ENCODE peak calls at places on chromosomes 2 and 18, in ten cellular contexts. X is GM12878, P is IMR-90, K is upper lobe of left lung, Z is heart left ventricle, C is right lobe of liver, G is A549, I is body of pancreas, W is K562, U is HCT116. V is an unnamed sample.

GRCh38 chr2:101018934-101019333 is 16.8 kb downstream of the RPL31 start:
- ATAC-seq in X (no peak), P (no peak), K (no peak), Z (no peak), C (no peak), G (no peak), I (no peak), W (no peak), U (no peak), V (no peak)

GRCh38 chr2:81545626-81546025 is 1241.1 kb upstream of the LRRTM1 start:
- ATAC-seq in X (no peak), P (no peak), K (no peak), Z (no peak), C (no peak), G (no peak), I (no peak), W (no peak), U (no peak), V (no peak)

GRCh38 chr18:27861539-27861938 is 315.4 kb downstream of the CDH2 start:
- ATAC-seq in X (no peak), P (no peak), K (no peak), Z (peak), C (no peak), G (no peak), I (no peak), W (no peak), U (no peak), V (no peak)

GRCh38 chr2:227148106-227148505 is 15.9 kb downstream of the COL4A4 start:
- ATAC-seq in X (no peak), P (no peak), K (no peak), Z (no peak), C (no peak), G (no peak), I (no peak), W (no peak), U (no peak), V (no peak)

GRCh38 chr2:196660264-196660663 is 20.7 kb downstream of the CCDC150 start:
- ATAC-seq in X (no peak), P (peak), K (no peak), Z (no peak), C (no peak), G (no peak), I (no peak), W (no peak), U (no peak), V (no peak)

GRCh38 chr2:119476301-119477117 is 44.9 kb downstream of the TMEM37 start:
- ATAC-seq in X (peak), P (peak), K (peak), Z (peak), C (peak), G (peak), I (peak), W (peak), U (peak), V (peak)

GRCh38 chr2:217956895-217957457 is 45.8 kb downstream of the TNS1 start:
- ATAC-seq in X (no peak), P (peak), K (no peak), Z (peak), C (peak), G (no peak), I (no peak), W (no peak), U (no peak), V (peak)

GRCh38 chr2:120182019-120182560 is 41.1 kb downstream of the TMEM185B start:
- ATAC-seq in X (no peak), P (no peak), K (no peak), Z (no peak), C (no peak), G (no peak), I (no peak), W (peak), U (no peak), V (no peak)

GRCh38 chr2:117979911-117980341 is 33.9 kb downstream of the CCDC93 start:
- ATAC-seq in X (no peak), P (peak), K (peak), Z (no peak), C (no peak), G (no peak), I (no peak), W (no peak), U (no peak), V (no peak)

GRCh38 chr2:121603185-121603584 is 46.1 kb downstream of the CLASP1 start:
- ATAC-seq in X (peak), P (no peak), K (no peak), Z (no peak), C (no peak), G (no peak), I (no peak), W (no peak), U (no peak), V (no peak)

GRCh38 chr18:61085036-61085435 is 248.2 kb upstream of the CDH20 start:
- ATAC-seq in X (no peak), P (no peak), K (no peak), Z (no peak), C (no peak), G (no peak), I (no peak), W (no peak), U (no peak), V (no peak)

GRCh38 chr2:240428245-240428644 is 7.2 kb upstream of the GPC1 start:
- ATAC-seq in X (no peak), P (no peak), K (no peak), Z (no peak), C (no peak), G (no peak), I (no peak), W (no peak), U (no peak), V (no peak)

GRCh38 chr18:70413455-70413854 is 124.6 kb downstream of the SOCS6 start:
- ATAC-seq in X (no peak), P (no peak), K (no peak), Z (no peak), C (no peak), G (no peak), I (no peak), W (no peak), U (no peak), V (no peak)

GRCh38 chr18:32610116-32610630 is 139.5 kb upstream of the GAREM1 start:
- ATAC-seq in X (no peak), P (no peak), K (no peak), Z (no peak), C (no peak), G (no peak), I (no peak), W (no peak), U (no peak), V (no peak)

GRCh38 chr18:48330016-48330991 is 78.9 kb downstream of the ZBTB7C start:
- ATAC-seq in X (no peak), P (peak), K (peak), Z (peak), C (no peak), G (peak), I (no peak), W (no peak), U (peak), V (no peak)

GRCh38 chr2:207784898-207785297 is 15.2 kb upstream of the FZD5 start:
- ATAC-seq in X (no peak), P (no peak), K (no peak), Z (no peak), C (no peak), G (no peak), I (no peak), W (no peak), U (no peak), V (no peak)

GRCh38 chr2:50396301-50396637 is 635.7 kb downstream of the NRXN1 start:
- ATAC-seq in X (no peak), P (no peak), K (no peak), Z (no peak), C (no peak), G (no peak), I (no peak), W (no peak), U (no peak), V (no peak)

GRCh38 chr18:50131591-50131990 is 63.4 kb downstream of the MYO5B start:
- ATAC-seq in X (peak), P (no peak), K (no peak), Z (no peak), C (no peak), G (no peak), I (peak), W (no peak), U (no peak), V (no peak)

GRCh38 chr2:130894326-130894942 is 57.7 kb downstream of the ARHGEF4 start:
- ATAC-seq in X (no peak), P (no peak), K (no peak), Z (no peak), C (no peak), G (no peak), I (no peak), W (no peak), U (no peak), V (no peak)

GRCh38 chr2:94993176-94994062 is 32.1 kb upstream of the MAL start:
- ATAC-seq in X (no peak), P (no peak), K (no peak), Z (no peak), C (no peak), G (peak), I (no peak), W (no peak), U (no peak), V (no peak)

GRCh38 chr2:9299444-9300100 is 93.0 kb downstream of the ASAP2 start:
- ATAC-seq in X (no peak), P (no peak), K (no peak), Z (no peak), C (no peak), G (no peak), I (no peak), W (no peak), U (no peak), V (no peak)

GRCh38 chr2:1278861-1279260 is 134.4 kb upstream of the TPO start:
- ATAC-seq in X (no peak), P (no peak), K (no peak), Z (no peak), C (no peak), G (no peak), I (no peak), W (no peak), U (no peak), V (no peak)

GRCh38 chr18:44796505-44797198 is 116.0 kb downstream of the SETBP1 start:
- ATAC-seq in X (peak), P (no peak), K (no peak), Z (no peak), C (peak), G (no peak), I (peak), W (no peak), U (no peak), V (no peak)

GRCh38 chr2:11862049-11862448 is 115.6 kb downstream of the LPIN1 start:
- ATAC-seq in X (peak), P (no peak), K (no peak), Z (no peak), C (no peak), G (no peak), I (no peak), W (no peak), U (no peak), V (no peak)

GRCh38 chr2:228747478-228747877 is 523.6 kb downstream of the PID1 start:
- ATAC-seq in X (no peak), P (no peak), K (no peak), Z (peak), C (no peak), G (no peak), I (no peak), W (no peak), U (no peak), V (no peak)

GRCh38 chr2:105291981-105292380 is 37.6 kb downstream of the TGFBRAP1 start:
- ATAC-seq in X (no peak), P (peak), K (no peak), Z (no peak), C (no peak), G (no peak), I (no peak), W (no peak), U (no peak), V (no peak)

GRCh38 chr18:46134920-46135675 is 30.9 kb downstream of the HAUS1 start:
- ATAC-seq in X (no peak), P (no peak), K (no peak), Z (peak), C (no peak), G (peak), I (no peak), W (no peak), U (no peak), V (no peak)

GRCh38 chr2:54866868-54867267 is 143.4 kb downstream of the EML6 start:
- ATAC-seq in X (peak), P (no peak), K (no peak), Z (no peak), C (no peak), G (no peak), I (no peak), W (peak), U (no peak), V (no peak)
- TF ChIP-seq POLR2A in X (peak), P (no peak), K (no peak), Z (no peak), C (no peak), G (no peak), I (no peak), W (no peak), U (no peak), V (no peak)

DNA sequence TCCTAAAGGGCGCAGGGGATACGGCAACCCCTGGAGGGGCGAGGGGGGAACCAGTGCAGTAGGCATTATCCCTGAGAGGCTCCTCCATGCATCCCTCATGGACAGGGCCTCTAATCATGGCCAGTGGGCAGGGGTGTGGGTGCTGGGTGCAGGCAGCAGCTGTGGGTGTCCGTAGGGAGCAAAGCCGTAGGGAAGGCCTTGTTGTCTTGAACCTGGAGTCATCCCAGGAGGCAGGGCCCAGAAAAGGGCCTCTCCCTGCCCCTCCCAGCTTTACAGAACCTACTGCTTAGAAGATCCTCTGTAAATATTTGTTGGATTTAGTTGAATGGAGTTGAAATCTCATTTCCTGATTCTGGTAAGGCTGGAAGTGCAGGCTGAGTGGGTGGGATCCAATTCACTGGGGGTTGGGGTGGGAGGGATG is 207.0 kb upstream of the HAAO start:
- ATAC-seq in X (no peak), P (no peak), K (no peak), Z (no peak), C (no peak), G (peak), I (no peak), W (no peak), U (no peak), V (no peak)
- TF ChIP-seq POLR2A in X (no peak), P (no peak), K (no peak), Z (no peak), C (no peak), G (no peak), I (no peak), W (no peak), U (no peak), V (no peak)

DNA sequence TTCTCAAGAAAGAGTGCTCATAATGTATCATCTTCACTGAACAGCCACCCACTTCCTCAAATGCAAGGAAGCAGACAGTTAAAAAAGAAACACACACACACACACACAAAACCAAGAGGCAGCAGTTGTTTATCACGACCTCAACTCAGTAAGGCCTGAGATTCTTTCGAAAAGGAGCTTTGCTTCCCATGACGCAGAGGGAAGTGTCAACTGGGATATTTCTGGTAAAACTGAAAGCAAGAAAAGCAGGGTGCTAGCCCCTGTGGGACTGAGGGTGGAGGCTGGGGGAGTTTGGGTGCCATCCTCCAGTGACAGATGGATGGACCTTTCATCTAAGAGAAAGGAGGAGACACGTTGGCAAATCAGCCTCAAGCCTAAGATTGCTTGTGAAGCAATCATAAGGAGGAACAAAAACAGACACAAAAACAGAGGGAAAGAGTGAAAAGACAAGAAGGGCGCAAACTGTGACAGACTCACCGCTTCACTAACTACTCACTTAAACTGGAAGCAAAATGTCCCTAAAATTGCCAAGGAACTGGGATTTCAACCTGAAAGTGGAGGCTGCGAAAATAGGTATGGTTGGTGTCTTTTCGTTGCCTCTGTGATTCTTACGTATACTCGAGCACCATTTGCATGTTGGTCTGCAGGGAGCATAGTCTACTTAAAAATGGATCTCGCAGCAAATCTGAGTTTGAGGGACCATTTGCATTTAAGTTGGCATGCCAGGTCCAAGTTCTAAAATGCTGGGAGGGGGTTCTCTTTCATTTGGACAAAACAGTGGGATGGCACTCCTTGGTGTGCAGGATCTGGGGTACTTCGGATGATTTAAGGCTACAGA is at the start of gene ARHGAP25:
- ATAC-seq in X (peak), P (no peak), K (peak), Z (peak), C (peak), G (no peak), I (no peak), W (no peak), U (no peak), V (no peak)
- TF ChIP-seq POLR2A in X (no peak), P (no peak), K (peak), Z (no peak), C (peak), G (no peak), I (no peak), W (no peak), U (no peak), V (no peak)

GRCh38 chr2:238202326-238203103 is 980 bp downstream of the ILKAP start:
- ATAC-seq in X (no peak), P (no peak), K (no peak), Z (no peak), C (no peak), G (no peak), I (no peak), W (no peak), U (no peak), V (no peak)

GRCh38 chr2:238203973-238204683 is 633 bp upstream of the ILKAP start:
- ATAC-seq in X (peak), P (peak), K (no peak), Z (no peak), C (peak), G (peak), I (peak), W (peak), U (peak), V (peak)

GRCh38 chr2:238207006-238207405 is 3.5 kb upstream of the ILKAP start:
- ATAC-seq in X (no peak), P (no peak), K (no peak), Z (no peak), C (no peak), G (no peak), I (no peak), W (no peak), U (no peak), V (no peak)

DNA sequence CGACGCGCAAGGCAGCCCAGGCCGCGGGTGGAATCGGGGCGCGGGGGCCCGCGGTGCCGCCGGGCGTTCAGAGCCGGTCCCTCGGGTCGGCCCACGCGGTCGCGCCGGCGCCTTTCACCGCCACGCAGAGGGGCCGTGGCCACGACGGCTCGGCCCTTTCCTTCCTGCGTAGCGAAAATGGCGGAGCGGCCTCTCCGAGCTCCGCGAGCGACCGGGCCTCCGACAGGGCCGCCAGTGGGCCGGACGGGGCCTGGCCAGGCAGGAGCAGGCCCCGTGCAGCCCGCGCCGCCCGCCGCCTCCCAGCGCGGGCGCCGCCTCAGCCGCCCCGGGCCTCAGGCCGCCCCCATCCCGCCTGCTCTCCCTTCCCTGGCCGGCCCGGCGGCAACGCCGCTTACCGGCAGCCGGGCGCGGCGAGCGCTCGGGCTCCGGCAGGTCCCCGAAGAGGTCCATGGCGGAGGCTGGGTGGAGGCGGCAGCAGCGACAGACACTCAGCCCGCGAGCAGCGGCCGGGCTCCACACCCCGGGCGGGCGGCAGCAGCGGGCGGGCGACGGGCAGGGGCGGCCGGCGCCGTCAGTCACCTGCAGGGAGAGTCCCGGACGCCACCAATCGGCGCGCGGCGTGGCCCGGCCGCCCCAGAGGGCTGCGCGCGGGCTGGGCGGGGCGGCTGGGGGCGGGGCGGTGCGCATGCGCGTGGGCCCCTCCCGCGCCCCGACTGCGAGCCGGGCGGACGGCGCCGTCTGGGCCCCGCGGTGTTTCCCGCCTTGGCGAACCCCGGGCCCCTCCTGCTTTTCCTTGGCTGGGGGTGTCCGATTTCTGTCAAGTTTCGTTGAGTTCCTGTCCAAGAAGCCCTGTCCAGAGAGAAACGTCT is at the start of gene ILKAP:
- ATAC-seq in X (peak), P (peak), K (peak), Z (peak), C (peak), G (peak), I (peak), W (peak), U (peak), V (peak)
- TF ChIP-seq POLR2A in X (peak), P (peak), K (peak), Z (peak), C (peak), G (peak), I (peak), W (peak), U (peak), V (peak)

DNA sequence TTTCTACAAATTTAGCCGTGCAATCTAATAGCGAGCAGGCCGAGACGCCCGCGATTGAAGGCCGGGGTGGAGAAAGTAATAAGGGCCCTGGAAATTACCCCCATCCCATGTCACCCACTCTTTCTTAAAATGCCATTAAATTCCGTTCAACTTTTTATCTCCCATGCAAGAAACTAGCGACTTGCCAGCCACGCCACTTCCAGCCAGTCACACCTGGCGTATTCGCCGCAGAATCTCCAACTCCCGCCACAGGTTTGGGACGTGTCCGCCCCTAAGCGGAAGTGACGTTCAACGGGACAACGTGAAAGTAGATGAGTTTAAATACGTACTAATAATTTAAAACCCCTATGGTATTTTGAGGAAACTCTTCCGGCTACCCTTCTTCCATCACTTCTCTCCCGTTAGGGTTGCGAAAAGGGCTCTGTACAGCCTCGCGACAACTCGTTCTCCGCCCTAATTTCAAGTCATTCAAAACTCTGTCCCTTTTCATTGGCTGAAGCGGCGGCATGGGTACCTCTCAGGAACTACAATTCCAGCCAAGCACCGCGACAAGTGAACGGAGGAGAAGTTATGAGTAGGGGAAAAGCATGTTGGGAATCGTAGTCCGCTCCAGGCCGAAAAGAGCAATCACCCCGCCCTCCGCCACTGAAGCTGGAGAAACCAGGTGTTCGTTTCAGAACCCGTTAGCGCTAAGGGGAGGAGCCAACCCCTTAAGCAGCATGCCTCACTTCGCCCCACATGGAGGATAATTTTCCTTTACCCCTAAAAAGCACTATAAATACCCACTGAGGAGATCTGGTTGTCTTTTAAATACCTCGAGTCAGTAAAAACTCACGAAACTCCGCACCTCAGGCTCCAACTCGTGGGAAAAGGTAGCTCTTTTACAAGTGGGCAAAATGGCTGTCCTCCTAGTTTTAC is at the start of gene ZRANB3:
- ATAC-seq in X (peak), P (peak), K (peak), Z (peak), C (peak), G (peak), I (peak), W (peak), U (peak), V (peak)
- TF ChIP-seq POLR2A in X (peak), P (peak), K (no peak), Z (no peak), C (peak), G (peak), I (no peak), W (peak), U (peak), V (no peak)

V was measured in gastroesophageal sphincter.